ENCODE peak calls at places on chromosomes 2 and 18, in eight cellular contexts. C, F, N, D, O, Y, T and S are unnamed samples.

GRCh38 chr2:205543937-205544702 is 138.2 kb upstream of the NRP2 start:
- DNase-seq in C (no peak), F (no peak), N (no peak), D (no peak), O (no peak), Y (no peak), T (no peak), S (no peak)

GRCh38 chr2:235940330-235940729 is 227.9 kb downstream of the GBX2 start:
- DNase-seq in C (peak), F (no peak), N (no peak), D (no peak), O (peak), Y (peak), T (no peak), S (peak)

GRCh38 chr18:26429535-26429934 is 118.8 kb downstream of the KCTD1 start:
- DNase-seq in C (no peak), F (no peak), N (no peak), D (no peak), O (no peak), Y (no peak), T (no peak), S (peak)

GRCh38 chr2:127035212-127035611 is 71.7 kb downstream of the BIN1 start:
- DNase-seq in C (no peak), F (no peak), N (no peak), D (no peak), O (no peak), Y (no peak), T (no peak), S (no peak)

GRCh38 chr18:79068299-79068945 is 772 bp upstream of the ATP9B start:
- DNase-seq in C (no peak), F (no peak), N (no peak), D (no peak), O (no peak), Y (peak), T (no peak), S (peak)

GRCh38 chr2:240021488-240022104 is 3.5 kb downstream of the NDUFA10 start:
- DNase-seq in C (peak), F (no peak), N (peak), D (no peak), O (peak), Y (peak), T (peak), S (peak)

GRCh38 chr2:112026509-112026908 is 28.6 kb upstream of the TMEM87B start:
- DNase-seq in C (no peak), F (no peak), N (no peak), D (no peak), O (no peak), Y (no peak), T (no peak), S (no peak)

GRCh38 chr2:24981742-24982141 is 10.0 kb upstream of the DNAJC27 start:
- DNase-seq in C (no peak), F (no peak), N (no peak), D (no peak), O (no peak), Y (no peak), T (no peak), S (no peak)

GRCh38 chr2:172046866-172047265 is 38.4 kb upstream of the DLX1 start:
- DNase-seq in C (no peak), F (no peak), N (no peak), D (no peak), O (no peak), Y (no peak), T (no peak), S (no peak)

GRCh38 chr2:34475141-34475540 is 876.0 kb upstream of the FAM98A start:
- DNase-seq in C (no peak), F (no peak), N (no peak), D (no peak), O (no peak), Y (no peak), T (no peak), S (no peak)

GRCh38 chr2:241540766-241541561 is 17.6 kb upstream of the BOK start:
- DNase-seq in C (peak), F (no peak), N (peak), D (no peak), O (peak), Y (peak), T (peak), S (peak)

GRCh38 chr2:74181739-74182138 is 3.1 kb upstream of the MOB1A start:
- DNase-seq in C (no peak), F (no peak), N (no peak), D (peak), O (no peak), Y (no peak), T (no peak), S (no peak)

DNA sequence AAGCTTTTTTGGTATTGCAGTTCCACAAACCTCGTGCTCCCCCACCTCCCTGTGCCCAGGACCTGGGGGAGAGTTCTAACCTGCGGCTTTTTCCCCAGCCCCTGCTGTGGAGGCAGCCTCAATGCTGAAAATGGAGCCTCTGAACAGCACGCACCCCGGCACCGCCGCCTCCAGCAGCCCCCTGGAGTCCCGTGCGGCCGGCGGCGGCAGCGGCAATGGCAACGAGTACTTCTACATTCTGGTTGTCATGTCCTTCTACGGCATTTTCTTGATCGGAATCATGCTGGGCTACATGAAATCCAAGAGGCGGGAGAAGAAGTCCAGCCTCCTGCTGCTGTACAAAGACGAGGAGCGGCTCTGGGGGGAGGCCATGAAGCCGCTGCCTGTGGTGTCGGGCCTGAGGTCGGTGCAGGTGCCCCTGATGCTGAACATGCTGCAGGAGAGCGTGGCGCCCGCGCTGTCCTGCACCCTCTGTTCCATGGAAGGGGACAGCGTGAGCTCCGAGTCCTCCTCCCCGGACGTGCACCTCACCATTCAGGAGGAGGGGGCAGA is 796 bp downstream of the KCNE4 start:
- DNase-seq in C (peak), F (no peak), N (no peak), D (peak), O (no peak), Y (peak), T (no peak), S (no peak)
- H3K4me3 ChIP-seq in C (no peak), F (peak), N (no peak), D (peak), O (peak), Y (peak), T (no peak), S (no peak)

GRCh38 chr2:202037086-202037485 is 3.4 kb downstream of the FZD7 start:
- DNase-seq in C (no peak), F (no peak), N (no peak), D (no peak), O (no peak), Y (no peak), T (no peak), S (no peak)
- H3K4me3 ChIP-seq in C (no peak), F (no peak), N (no peak), D (peak), O (peak), Y (peak), T (peak), S (no peak)

DNA sequence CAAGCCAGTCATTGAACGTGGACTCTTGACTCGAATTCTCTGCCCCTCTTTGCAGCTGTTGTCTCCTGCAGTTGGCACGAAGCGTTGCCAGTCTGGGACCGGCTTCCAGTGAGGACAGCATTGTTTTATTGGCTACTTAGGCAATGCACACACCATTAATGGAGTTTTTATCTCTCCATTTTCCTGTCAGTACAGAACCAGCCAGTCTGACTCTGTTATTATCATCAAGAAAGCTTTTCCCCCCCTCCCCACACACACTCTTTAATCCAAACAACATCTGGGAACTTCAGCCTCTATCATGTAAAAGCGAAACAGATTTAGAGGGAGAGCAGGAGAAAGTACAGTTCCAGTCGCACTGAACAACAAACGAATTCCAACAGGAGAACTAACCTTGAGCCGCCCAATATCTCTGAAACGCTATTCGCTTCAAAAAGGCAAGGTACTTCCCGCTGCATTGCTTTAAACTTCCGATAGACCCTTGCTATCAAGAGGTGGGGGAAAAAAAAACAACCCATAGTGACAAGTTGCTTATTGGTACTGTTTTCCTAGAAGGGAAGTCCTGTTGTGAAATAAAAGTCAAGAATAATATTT is 38.2 kb downstream of the ACVR1 start:
- DNase-seq in C (no peak), F (no peak), N (no peak), D (no peak), O (peak), Y (no peak), T (no peak), S (no peak)
- H3K4me3 ChIP-seq in C (no peak), F (no peak), N (no peak), D (peak), O (peak), Y (peak), T (no peak), S (no peak)

GRCh38 chr2:72233211-72233610 is 85.5 kb upstream of the CYP26B1 start:
- DNase-seq in C (no peak), F (no peak), N (no peak), D (no peak), O (no peak), Y (no peak), T (peak), S (no peak)
- H3K4me3 ChIP-seq in C (no peak), F (no peak), N (no peak), D (no peak), O (no peak), Y (no peak), T (no peak), S (no peak)

DNA sequence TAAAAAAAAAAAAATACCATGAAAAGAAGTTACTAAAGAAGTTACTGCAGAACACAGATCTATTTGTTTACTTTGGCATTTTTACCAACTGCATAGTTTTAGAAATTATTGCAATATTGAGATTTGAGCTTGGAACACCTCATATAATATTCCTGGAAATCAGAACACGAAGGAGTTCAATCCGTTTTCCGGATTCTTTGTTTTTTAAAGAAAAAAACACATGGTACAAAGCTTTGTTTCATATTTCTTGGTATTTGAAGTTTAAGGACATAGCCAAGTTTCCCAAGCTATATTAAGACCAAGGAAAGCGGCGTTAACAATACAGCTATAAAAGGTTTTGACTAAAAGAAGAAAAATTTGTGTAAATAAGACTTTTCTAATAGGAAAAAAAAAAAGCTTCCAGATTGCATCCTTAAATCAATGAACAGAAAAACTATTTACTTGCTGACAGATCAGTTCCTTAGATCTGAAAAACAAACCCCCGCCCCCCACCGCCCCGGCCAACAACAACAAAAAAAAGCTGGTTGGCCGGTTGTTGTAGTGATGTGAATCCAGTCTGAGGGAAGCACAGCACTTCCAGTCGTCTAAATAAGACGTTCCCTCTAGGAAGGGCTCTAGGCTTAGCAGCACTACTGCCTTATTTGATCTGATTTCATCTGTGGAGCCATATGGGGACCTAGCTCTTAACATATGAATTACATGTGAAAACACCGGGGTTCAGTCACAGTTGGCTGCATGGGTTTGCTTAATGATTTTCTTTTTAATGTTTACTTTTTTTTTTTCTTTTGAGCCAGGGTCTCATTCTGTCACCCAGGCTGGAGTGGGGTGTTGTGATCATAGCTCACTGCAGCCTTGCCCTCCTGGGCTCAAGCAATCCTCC is 2.5 kb upstream of the RHOB start:
- DNase-seq in C (no peak), F (no peak), N (no peak), D (peak), O (peak), Y (no peak), T (peak), S (peak)
- H3K4me3 ChIP-seq in C (no peak), F (no peak), N (no peak), D (peak), O (peak), Y (peak), T (no peak), S (no peak)

GRCh38 chr18:77162580-77162979 is 30.0 kb upstream of the MBP start:
- DNase-seq in C (no peak), F (no peak), N (no peak), D (no peak), O (no peak), Y (no peak), T (no peak), S (peak)
- H3K4me3 ChIP-seq in C (no peak), F (no peak), N (no peak), D (no peak), O (no peak), Y (no peak), T (no peak), S (no peak)

GRCh38 chr18:9774150-9774549 is 66.0 kb downstream of the RAB31 start:
- DNase-seq in C (no peak), F (no peak), N (no peak), D (no peak), O (no peak), Y (no peak), T (peak), S (no peak)

GRCh38 chr18:9775172-9775571 is 67.1 kb downstream of the RAB31 start:
- DNase-seq in C (no peak), F (no peak), N (no peak), D (no peak), O (no peak), Y (no peak), T (peak), S (no peak)

GRCh38 chr18:9772847-9773677 is 65.0 kb downstream of the RAB31 start:
- DNase-seq in C (no peak), F (no peak), N (no peak), D (no peak), O (no peak), Y (no peak), T (peak), S (no peak)

GRCh38 chr18:9771977-9772660 is 64.0 kb downstream of the RAB31 start:
- DNase-seq in C (no peak), F (no peak), N (no peak), D (no peak), O (no peak), Y (no peak), T (peak), S (no peak)

GRCh38 chr18:9771261-9771976 is 63.3 kb downstream of the RAB31 start:
- DNase-seq in C (peak), F (no peak), N (peak), D (peak), O (peak), Y (peak), T (peak), S (peak)
- H3K4me3 ChIP-seq in C (no peak), F (no peak), N (no peak), D (no peak), O (peak), Y (no peak), T (no peak), S (no peak)

GRCh38 chr2:5691659-5692529 is at the start of gene SOX11:
- DNase-seq in C (no peak), F (no peak), N (no peak), D (no peak), O (peak), Y (no peak), T (peak), S (peak)
- H3K4me3 ChIP-seq in C (no peak), F (no peak), N (no peak), D (peak), O (peak), Y (no peak), T (peak), S (peak)

DNA sequence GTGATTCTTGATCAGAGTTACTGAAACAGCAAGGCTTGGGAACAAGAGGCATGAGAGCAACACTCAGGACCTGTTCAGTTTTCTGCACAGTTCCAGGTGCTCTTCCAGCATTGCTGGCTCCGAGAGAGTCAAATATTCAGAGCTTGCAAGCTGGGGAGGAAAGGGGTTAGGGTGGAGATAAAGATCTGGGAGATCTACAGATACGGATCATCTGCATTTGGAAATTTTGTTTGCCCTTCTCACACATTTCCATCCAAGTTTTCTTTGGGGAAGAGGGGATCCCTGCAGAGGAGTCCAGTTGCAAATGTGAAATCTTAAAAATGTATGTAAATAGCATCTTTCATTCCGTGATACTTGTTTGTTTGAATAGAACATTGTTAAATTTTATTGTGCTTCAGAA is 108.2 kb downstream of the NEDD4L start:
- DNase-seq in C (no peak), F (no peak), N (no peak), D (no peak), O (no peak), Y (no peak), T (no peak), S (no peak)
- H3K4me3 ChIP-seq in C (no peak), F (no peak), N (no peak), D (no peak), O (no peak), Y (no peak), T (no peak), S (no peak)

GRCh38 chr2:55760125-55760524 is 66.5 kb upstream of the PNPT1 start:
- DNase-seq in C (no peak), F (no peak), N (no peak), D (no peak), O (no peak), Y (no peak), T (no peak), S (no peak)

GRCh38 chr2:55763721-55764120 is 70.1 kb upstream of the PNPT1 start:
- DNase-seq in C (no peak), F (no peak), N (no peak), D (no peak), O (no peak), Y (no peak), T (no peak), S (peak)

GRCh38 chr2:55761526-55761925 is 67.9 kb upstream of the PNPT1 start:
- DNase-seq in C (no peak), F (no peak), N (no peak), D (no peak), O (no peak), Y (no peak), T (no peak), S (peak)

GRCh38 chr2:55761024-55761423 is 67.4 kb upstream of the PNPT1 start:
- DNase-seq in C (no peak), F (no peak), N (no peak), D (no peak), O (no peak), Y (no peak), T (no peak), S (peak)

GRCh38 chr2:55759271-55759921 is 65.8 kb upstream of the PNPT1 start:
- DNase-seq in C (no peak), F (no peak), N (no peak), D (no peak), O (no peak), Y (no peak), T (no peak), S (no peak)
- H3K4me3 ChIP-seq in C (no peak), F (no peak), N (no peak), D (no peak), O (no peak), Y (no peak), T (no peak), S (no peak)